ENCODE peak calls at places on chromosomes 3 and 15, in six cellular contexts. J is GM12892, P is HepG2, C is GM12878, S is K562, I is H1. K is an unnamed sample.

GRCh38 chr3:64262574-64263114 is 37.4 kb upstream of the PRICKLE2 start:
- DNase-seq in J (no peak), P (no peak), C (no peak), S (no peak), I (no peak), K (no peak)

GRCh38 chr3:190414297-190414696 is 26.3 kb downstream of the CLDN16 start:
- DNase-seq in J (no peak), P (no peak), C (no peak), S (no peak), I (no peak), K (no peak)

GRCh38 chr3:173411288-173412064 is 13.9 kb downstream of the NLGN1 start:
- DNase-seq in J (no peak), P (peak; percentile 9), C (no peak), S (peak; percentile 4), I (no peak), K (no peak)

GRCh38 chr15:92009162-92009561 is 155.7 kb downstream of the SLCO3A1 start:
- DNase-seq in J (no peak), P (no peak), C (no peak), S (no peak), I (no peak), K (no peak)

GRCh38 chr3:192884831-192885356 is 32.8 kb downstream of the MB21D2 start:
- DNase-seq in J (no peak), P (no peak), C (no peak), S (no peak), I (no peak), K (no peak)

GRCh38 chr3:194586839-194587238 is 46.4 kb downstream of the TMEM44 start:
- DNase-seq in J (no peak), P (no peak), C (no peak), S (no peak), I (no peak), K (no peak)

GRCh38 chr3:194953291-194953690 is 267.6 kb downstream of the FAM43A start:
- DNase-seq in J (no peak), P (no peak), C (no peak), S (no peak), I (no peak), K (no peak)

GRCh38 chr3:113065336-113065735 is 74.6 kb downstream of the GTPBP8 start:
- DNase-seq in J (no peak), P (no peak), C (no peak), S (no peak), I (no peak), K (no peak)

GRCh38 chr3:8705575-8705974 is 28.0 kb upstream of the CAV3 start:
- DNase-seq in J (no peak), P (no peak), C (no peak), S (no peak), I (no peak), K (no peak)

DNA sequence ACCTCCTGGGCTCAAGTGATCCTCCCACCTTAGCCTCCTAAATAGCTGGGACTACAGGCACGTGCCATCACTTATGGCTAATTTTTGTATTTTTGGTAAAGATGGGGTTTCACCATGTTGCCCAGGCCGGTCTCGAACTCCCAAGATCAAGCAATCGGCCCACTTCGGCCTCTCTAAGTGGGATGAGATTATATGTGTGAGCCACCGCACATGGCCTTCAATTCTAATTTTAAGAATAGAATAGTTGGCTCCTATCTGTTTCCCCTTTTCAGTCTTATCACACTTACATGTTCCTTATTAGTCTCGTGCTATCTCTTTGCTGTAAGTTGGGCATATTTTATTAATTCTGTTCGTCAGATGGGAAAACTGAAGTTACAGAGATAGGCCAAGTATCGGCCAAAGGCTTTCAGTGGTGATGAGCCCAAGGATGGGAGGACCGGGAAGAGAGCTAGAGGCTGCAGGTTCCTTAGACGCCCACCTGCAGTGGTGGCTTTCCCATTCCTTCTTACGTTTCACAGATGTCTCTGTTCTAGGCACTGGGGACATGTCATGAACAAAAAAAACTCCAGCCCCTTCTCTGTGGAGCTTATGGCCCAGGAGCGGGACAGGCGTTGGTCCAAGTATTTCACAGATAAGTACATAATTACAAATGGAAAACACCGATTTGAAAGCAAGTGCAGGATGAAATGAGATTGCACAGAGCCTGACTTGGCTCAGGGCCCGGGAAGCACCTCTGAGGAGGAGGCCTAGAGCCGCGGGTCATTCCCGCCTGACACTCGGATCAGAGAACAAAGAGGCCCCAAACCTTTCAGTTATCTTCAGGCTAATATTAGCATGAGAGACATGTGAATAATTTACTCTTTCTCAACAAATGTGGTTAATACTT is 91.1 kb upstream of the KLF13 start:
- DNase-seq in J (no peak), P (no peak), C (no peak), S (peak; percentile 8), I (no peak), K (no peak)
- TF ChIP-seq TAF1 in J (no peak), P (no peak), C (peak; percentile 15), S (no peak), I (no peak), K (no peak)

GRCh38 chr3:57983734-57984518 is 24.3 kb upstream of the FLNB start:
- DNase-seq in J (peak; percentile 56), P (peak; percentile 88), C (peak; percentile 96), S (peak; percentile 77), I (no peak), K (peak; percentile 56)
- TF ChIP-seq TAF1 in J (peak; percentile 36), P (no peak), C (no peak), S (no peak), I (no peak), K (no peak)

DNA sequence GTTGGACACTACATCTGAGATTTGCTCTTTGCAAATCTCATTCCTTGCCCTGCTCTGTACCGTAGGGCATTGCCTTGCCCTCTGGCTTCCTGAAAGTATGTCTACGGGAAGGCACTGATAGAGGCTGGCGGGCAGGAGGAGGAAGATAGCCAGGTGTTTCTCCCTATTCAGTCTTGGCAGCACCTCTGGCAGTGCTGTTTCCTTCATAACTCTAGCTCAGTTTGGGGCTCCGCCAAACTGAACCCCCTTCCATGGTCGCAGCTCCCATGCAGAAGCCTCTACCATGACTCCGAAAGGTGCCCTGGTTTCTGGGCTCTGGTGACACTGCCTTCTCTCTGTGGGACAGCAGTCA is 122.3 kb upstream of the PRR20G start:
- DNase-seq in J (no peak), P (no peak), C (no peak), S (no peak), I (peak; percentile 19), K (no peak)
- TF ChIP-seq TAF1 in J (no peak), P (no peak), C (no peak), S (no peak), I (no peak), K (no peak)

DNA sequence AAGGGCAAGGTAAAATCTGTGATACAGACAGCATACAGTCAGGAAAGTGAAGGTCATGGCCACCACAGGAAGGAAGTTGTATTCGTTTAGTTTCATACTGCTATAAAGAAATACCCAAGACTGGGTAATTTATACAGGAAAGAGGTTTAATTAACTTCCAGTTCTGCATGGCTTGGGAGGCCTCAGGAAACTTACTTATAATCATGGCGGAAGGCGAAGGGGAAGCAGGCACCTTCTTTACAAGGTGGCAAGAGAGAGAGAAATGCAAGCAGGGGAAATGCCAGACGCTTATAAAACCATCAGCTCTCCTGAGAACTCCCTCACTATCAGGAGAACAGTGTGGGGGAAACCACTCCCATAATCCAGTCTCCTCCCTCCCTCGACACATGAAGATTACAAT is 353.7 kb upstream of the SEMA6D start:
- DNase-seq in J (no peak), P (no peak), C (no peak), S (no peak), I (no peak), K (no peak)
- TF ChIP-seq TAF1 in J (no peak), P (no peak), C (no peak), S (no peak), I (no peak), K (no peak)

GRCh38 chr3:185658504-185658912 is 72.4 kb downstream of the SENP2 start:
- DNase-seq in J (no peak), P (peak; percentile 14), C (no peak), S (no peak), I (no peak), K (no peak)
- TF ChIP-seq TAF1 in J (no peak), P (no peak), C (no peak), S (no peak), I (no peak), K (no peak)

GRCh38 chr15:33753012-33753411 is 215.3 kb upstream of the CHRM5 start:
- DNase-seq in J (no peak), P (no peak), C (no peak), S (no peak), I (no peak), K (no peak)
- TF ChIP-seq TAF1 in J (no peak), P (no peak), C (no peak), S (no peak), I (no peak), K (no peak)

GRCh38 chr3:123423026-123423425 is 25.9 kb downstream of the ADCY5 start:
- DNase-seq in J (no peak), P (no peak), C (no peak), S (no peak), I (no peak), K (no peak)
- TF ChIP-seq TAF1 in J (no peak), P (no peak), C (no peak), S (no peak), I (no peak), K (no peak)

DNA sequence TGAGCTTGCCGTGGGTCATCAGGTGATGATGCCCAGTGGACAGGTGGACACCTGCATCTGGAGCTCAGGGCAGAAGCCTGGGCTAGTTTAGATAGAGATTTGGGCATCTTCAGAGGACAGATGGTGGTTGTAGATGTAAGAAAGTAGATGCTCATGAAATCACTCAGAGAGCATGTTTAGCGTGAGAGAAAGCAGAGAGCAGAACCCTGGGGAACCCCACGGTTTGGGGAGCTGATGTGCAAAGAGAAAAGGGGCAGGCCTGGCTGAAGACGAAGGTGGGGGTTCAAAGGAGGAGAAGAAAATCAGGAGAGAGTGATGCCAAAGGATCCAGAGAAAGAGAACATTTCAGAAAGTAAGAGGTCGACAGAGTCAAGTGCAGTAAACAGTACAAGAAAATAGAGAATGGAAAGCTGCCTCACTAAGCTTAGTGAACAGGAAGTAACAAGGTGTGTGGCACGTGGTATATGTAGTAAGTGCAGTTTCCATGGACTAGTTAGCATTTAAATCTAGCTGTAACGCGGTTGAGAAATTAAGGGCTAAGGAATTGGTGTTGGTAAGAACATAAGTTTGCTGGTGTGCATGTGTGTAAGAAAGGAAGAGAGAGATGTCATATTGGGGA is 13.5 kb downstream of the TIGIT start:
- DNase-seq in J (no peak), P (no peak), C (no peak), S (no peak), I (no peak), K (no peak)
- TF ChIP-seq TAF1 in J (no peak), P (no peak), C (no peak), S (no peak), I (no peak), K (no peak)

GRCh38 chr15:58398643-58399042 is 33.1 kb upstream of the LIPC start:
- DNase-seq in J (no peak), P (no peak), C (no peak), S (no peak), I (no peak), K (no peak)

GRCh38 chr15:58392611-58393161 is 39.1 kb upstream of the LIPC start:
- DNase-seq in J (no peak), P (no peak), C (no peak), S (peak; percentile 62), I (no peak), K (no peak)

GRCh38 chr15:58398053-58398452 is 33.7 kb upstream of the LIPC start:
- DNase-seq in J (no peak), P (no peak), C (no peak), S (no peak), I (no peak), K (no peak)

GRCh38 chr15:58393196-58393790 is 38.5 kb upstream of the LIPC start:
- DNase-seq in J (no peak), P (no peak), C (no peak), S (no peak), I (no peak), K (no peak)

GRCh38 chr15:58396181-58396580 is 35.6 kb upstream of the LIPC start:
- DNase-seq in J (no peak), P (no peak), C (no peak), S (no peak), I (no peak), K (no peak)
- TF ChIP-seq TAF1 in J (no peak), P (no peak), C (no peak), S (no peak), I (no peak), K (no peak)

GRCh38 chr15:79523266-79523665 is 91.1 kb downstream of the MINAR1 start:
- DNase-seq in J (no peak), P (no peak), C (no peak), S (no peak), I (no peak), K (no peak)
- TF ChIP-seq TAF1 in J (no peak), P (no peak), C (no peak), S (no peak), I (no peak), K (no peak)